ENCODE peak calls at places on chromosomes 5 and 9, in six cellular contexts. One of them, this sample, is unnamed.

GRCh38 chr5:166320923-166321480 is 1970.4 kb upstream of the WWC1 start:
- DNase-seq in trophoblast cell: no peak
- DNase-seq in H1: no peak
- DNase-seq in neuronal stem cell: no peak
- DNase-seq in mesenchymal stem cell: no peak
- DNase-seq in IMR-90: no peak
- DNase-seq in this sample: no peak

GRCh38 chr9:126844085-126844484 is 16.4 kb upstream of the ZBTB34 start:
- DNase-seq in neuronal stem cell: no peak
- DNase-seq in trophoblast cell: no peak
- DNase-seq in IMR-90: peak
- DNase-seq in mesenchymal stem cell: peak
- DNase-seq in H1: no peak
- DNase-seq in this sample: no peak

GRCh38 chr5:130974284-130974683 is 190.8 kb downstream of the HINT1 start:
- DNase-seq in mesenchymal stem cell: no peak
- DNase-seq in H1: no peak
- DNase-seq in neuronal stem cell: no peak
- DNase-seq in trophoblast cell: no peak
- DNase-seq in IMR-90: no peak
- DNase-seq in this sample: no peak

GRCh38 chr5:170522211-170523128 is 18.6 kb downstream of the KCNIP1 start:
- DNase-seq in neuronal stem cell: no peak
- DNase-seq in mesenchymal stem cell: peak
- DNase-seq in H1: no peak
- DNase-seq in trophoblast cell: no peak
- DNase-seq in IMR-90: no peak
- DNase-seq in this sample: no peak

GRCh38 chr5:135034186-135034962 is at the start of gene PITX1:
- DNase-seq in neuronal stem cell: peak
- DNase-seq in mesenchymal stem cell: peak
- DNase-seq in trophoblast cell: no peak
- DNase-seq in IMR-90: peak
- DNase-seq in H1: no peak
- DNase-seq in this sample: peak

GRCh38 chr5:1727571-1727970 is 72.1 kb downstream of the MRPL36 start:
- DNase-seq in trophoblast cell: no peak
- DNase-seq in H1: no peak
- DNase-seq in mesenchymal stem cell: no peak
- DNase-seq in neuronal stem cell: no peak
- DNase-seq in IMR-90: no peak
- DNase-seq in this sample: peak

GRCh38 chr5:181173420-181174342 is 26.3 kb downstream of the OR2V2 start:
- DNase-seq in trophoblast cell: no peak
- DNase-seq in mesenchymal stem cell: peak
- DNase-seq in neuronal stem cell: no peak
- DNase-seq in H1: peak
- DNase-seq in IMR-90: peak
- DNase-seq in this sample: peak

GRCh38 chr9:121577201-121577600 is 74.2 kb upstream of the DAB2IP start:
- DNase-seq in neuronal stem cell: no peak
- DNase-seq in mesenchymal stem cell: no peak
- DNase-seq in H1: no peak
- DNase-seq in IMR-90: no peak
- DNase-seq in trophoblast cell: no peak
- DNase-seq in this sample: no peak

GRCh38 chr5:5523066-5523505 is 100.6 kb downstream of the ICE1 start:
- DNase-seq in trophoblast cell: peak
- DNase-seq in neuronal stem cell: no peak
- DNase-seq in H1: no peak
- DNase-seq in IMR-90: peak
- DNase-seq in mesenchymal stem cell: peak
- DNase-seq in this sample: no peak

GRCh38 chr5:179880066-179880650 is 21.5 kb upstream of the MRNIP start:
- DNase-seq in trophoblast cell: no peak
- DNase-seq in neuronal stem cell: no peak
- DNase-seq in mesenchymal stem cell: no peak
- DNase-seq in IMR-90: no peak
- DNase-seq in H1: no peak
- DNase-seq in this sample: no peak

GRCh38 chr9:83199240-83199639 is 136.3 kb upstream of the RASEF start:
- DNase-seq in IMR-90: peak
- DNase-seq in trophoblast cell: peak
- DNase-seq in neuronal stem cell: peak
- DNase-seq in H1: no peak
- DNase-seq in mesenchymal stem cell: peak
- DNase-seq in this sample: peak

GRCh38 chr5:91024727-91025126 is 358.4 kb downstream of the ARRDC3 start:
- DNase-seq in neuronal stem cell: no peak
- DNase-seq in IMR-90: no peak
- DNase-seq in mesenchymal stem cell: no peak
- DNase-seq in H1: no peak
- DNase-seq in trophoblast cell: no peak
- DNase-seq in this sample: no peak

GRCh38 chr9:32550046-32550608 is 2.0 kb upstream of the SMIM27 start:
- DNase-seq in H1: no peak
- DNase-seq in IMR-90: peak
- DNase-seq in neuronal stem cell: peak
- DNase-seq in trophoblast cell: no peak
- DNase-seq in mesenchymal stem cell: peak
- DNase-seq in this sample: no peak

GRCh38 chr9:106862946-106863740 is at the start of gene ZNF462:
- DNase-seq in trophoblast cell: no peak
- DNase-seq in neuronal stem cell: peak
- DNase-seq in mesenchymal stem cell: peak
- DNase-seq in IMR-90: peak
- DNase-seq in H1: no peak
- DNase-seq in this sample: peak

GRCh38 chr5:108529381-108529780 is 147.5 kb upstream of the FBXL17 start:
- DNase-seq in mesenchymal stem cell: peak
- DNase-seq in neuronal stem cell: no peak
- DNase-seq in H1: no peak
- DNase-seq in trophoblast cell: no peak
- DNase-seq in IMR-90: peak
- DNase-seq in this sample: no peak

GRCh38 chr5:10866913-10867312 is 105.9 kb upstream of the DAP start:
- DNase-seq in mesenchymal stem cell: no peak
- DNase-seq in IMR-90: peak
- DNase-seq in H1: no peak
- DNase-seq in neuronal stem cell: no peak
- DNase-seq in trophoblast cell: no peak
- DNase-seq in this sample: no peak

GRCh38 chr9:88998911-88999310 is 7.6 kb downstream of the S1PR3 start:
- DNase-seq in trophoblast cell: no peak
- DNase-seq in H1: no peak
- DNase-seq in mesenchymal stem cell: peak
- DNase-seq in neuronal stem cell: no peak
- DNase-seq in IMR-90: no peak
- DNase-seq in this sample: no peak

GRCh38 chr9:16414451-16414850 is 456.0 kb downstream of the BNC2 start:
- DNase-seq in H1: no peak
- DNase-seq in neuronal stem cell: no peak
- DNase-seq in trophoblast cell: no peak
- DNase-seq in IMR-90: no peak
- DNase-seq in mesenchymal stem cell: peak
- DNase-seq in this sample: no peak

GRCh38 chr9:86788456-86788855 is 158.8 kb downstream of the GAS1 start:
- DNase-seq in trophoblast cell: no peak
- DNase-seq in IMR-90: peak
- DNase-seq in neuronal stem cell: no peak
- DNase-seq in H1: no peak
- DNase-seq in mesenchymal stem cell: no peak
- DNase-seq in this sample: no peak

GRCh38 chr9:98810106-98810840 is 2.8 kb downstream of the GALNT12 start:
- DNase-seq in neuronal stem cell: no peak
- DNase-seq in mesenchymal stem cell: no peak
- DNase-seq in H1: no peak
- DNase-seq in IMR-90: no peak
- DNase-seq in trophoblast cell: no peak
- DNase-seq in this sample: no peak
- H3K14ac ChIP-seq in neuronal stem cell: no peak
- H3K14ac ChIP-seq in mesenchymal stem cell: no peak
- H3K14ac ChIP-seq in H1: no peak
- H3K14ac ChIP-seq in IMR-90: no peak
- H3K14ac ChIP-seq in trophoblast cell: no peak
- H3K14ac ChIP-seq in this sample: no peak

GRCh38 chr9:128774804-128775203 is 3.1 kb upstream of the ZER1 start:
- DNase-seq in mesenchymal stem cell: no peak
- DNase-seq in IMR-90: no peak
- DNase-seq in neuronal stem cell: no peak
- DNase-seq in trophoblast cell: no peak
- DNase-seq in H1: no peak
- DNase-seq in this sample: no peak
- H3K14ac ChIP-seq in mesenchymal stem cell: no peak
- H3K14ac ChIP-seq in IMR-90: no peak
- H3K14ac ChIP-seq in neuronal stem cell: no peak
- H3K14ac ChIP-seq in trophoblast cell: no peak
- H3K14ac ChIP-seq in H1: no peak
- H3K14ac ChIP-seq in this sample: no peak

GRCh38 chr5:67006152-67006848 is 190.3 kb downstream of the CD180 start:
- DNase-seq in neuronal stem cell: no peak
- DNase-seq in IMR-90: no peak
- DNase-seq in mesenchymal stem cell: no peak
- DNase-seq in trophoblast cell: no peak
- DNase-seq in H1: no peak
- DNase-seq in this sample: no peak

GRCh38 chr5:67004730-67005350 is 191.8 kb downstream of the CD180 start:
- DNase-seq in IMR-90: no peak
- DNase-seq in neuronal stem cell: no peak
- DNase-seq in mesenchymal stem cell: peak
- DNase-seq in H1: no peak
- DNase-seq in trophoblast cell: no peak
- DNase-seq in this sample: peak

GRCh38 chr5:67003373-67003905 is 193.2 kb downstream of the CD180 start:
- DNase-seq in H1: no peak
- DNase-seq in mesenchymal stem cell: no peak
- DNase-seq in neuronal stem cell: no peak
- DNase-seq in IMR-90: no peak
- DNase-seq in trophoblast cell: no peak
- DNase-seq in this sample: no peak

GRCh38 chr5:67002832-67003231 is 193.8 kb downstream of the CD180 start:
- DNase-seq in H1: no peak
- DNase-seq in IMR-90: no peak
- DNase-seq in neuronal stem cell: no peak
- DNase-seq in trophoblast cell: no peak
- DNase-seq in mesenchymal stem cell: no peak
- DNase-seq in this sample: no peak

DNA sequence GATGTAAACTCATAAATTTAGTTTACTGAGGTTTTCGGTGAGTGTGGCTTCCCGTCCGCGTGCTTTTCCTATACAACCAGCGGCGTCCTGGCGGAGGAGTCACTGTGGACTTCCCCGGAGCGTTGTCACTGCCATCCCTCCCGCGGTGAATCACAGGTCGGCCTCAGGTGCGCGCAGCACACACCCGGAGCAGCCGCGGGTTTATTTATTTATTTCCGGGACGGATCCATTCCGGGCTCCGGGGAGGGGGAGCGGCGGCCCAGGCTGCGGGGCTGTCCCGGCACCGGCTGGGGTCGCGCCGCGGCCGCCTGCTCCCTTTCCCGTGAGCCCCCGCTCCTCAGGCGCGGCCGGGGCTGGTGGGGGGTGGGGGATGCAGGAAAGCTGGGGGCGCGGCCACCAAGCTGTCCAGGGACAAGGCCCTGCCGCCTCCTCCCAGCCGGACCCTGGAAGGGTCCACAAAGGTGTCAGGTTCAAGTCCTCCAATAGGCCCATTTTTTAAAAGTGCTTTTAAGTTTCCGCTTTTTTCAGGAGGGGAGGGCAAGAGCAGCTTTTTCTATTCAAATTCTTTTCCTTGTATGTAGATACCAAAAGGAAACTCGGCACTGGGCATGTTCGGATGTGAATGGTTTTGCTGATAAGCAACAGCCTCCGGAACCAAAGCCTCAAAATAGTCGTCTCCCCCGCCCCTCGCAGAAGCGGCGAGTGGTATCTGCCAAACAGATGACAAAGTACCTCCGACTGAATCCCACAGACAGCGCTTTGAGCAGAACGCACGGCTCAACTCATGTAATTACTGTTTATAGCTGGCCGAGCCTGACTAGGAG is 192.5 kb downstream of the CD180 start:
- DNase-seq in trophoblast cell: peak
- DNase-seq in neuronal stem cell: peak
- DNase-seq in H1: peak
- DNase-seq in mesenchymal stem cell: peak
- DNase-seq in IMR-90: peak
- DNase-seq in this sample: peak
- H3K14ac ChIP-seq in trophoblast cell: no peak
- H3K14ac ChIP-seq in neuronal stem cell: no peak
- H3K14ac ChIP-seq in H1: no peak
- H3K14ac ChIP-seq in mesenchymal stem cell: no peak
- H3K14ac ChIP-seq in IMR-90: peak
- H3K14ac ChIP-seq in this sample: peak

GRCh38 chr5:172839669-172840068 is 5.6 kb downstream of the ERGIC1 start:
- DNase-seq in H1: no peak
- DNase-seq in IMR-90: no peak
- DNase-seq in mesenchymal stem cell: no peak
- DNase-seq in neuronal stem cell: no peak
- DNase-seq in trophoblast cell: no peak
- DNase-seq in this sample: no peak

GRCh38 chr5:172838151-172838875 is 4.3 kb downstream of the ERGIC1 start:
- DNase-seq in mesenchymal stem cell: no peak
- DNase-seq in H1: no peak
- DNase-seq in IMR-90: no peak
- DNase-seq in neuronal stem cell: no peak
- DNase-seq in trophoblast cell: no peak
- DNase-seq in this sample: no peak

GRCh38 chr5:172840077-172840777 is 6.2 kb downstream of the ERGIC1 start:
- DNase-seq in IMR-90: no peak
- DNase-seq in H1: no peak
- DNase-seq in neuronal stem cell: no peak
- DNase-seq in trophoblast cell: no peak
- DNase-seq in mesenchymal stem cell: no peak
- DNase-seq in this sample: no peak

GRCh38 chr5:172835246-172836030 is 1.4 kb downstream of the ERGIC1 start:
- DNase-seq in H1: no peak
- DNase-seq in IMR-90: no peak
- DNase-seq in neuronal stem cell: no peak
- DNase-seq in trophoblast cell: no peak
- DNase-seq in mesenchymal stem cell: peak
- DNase-seq in this sample: no peak

DNA sequence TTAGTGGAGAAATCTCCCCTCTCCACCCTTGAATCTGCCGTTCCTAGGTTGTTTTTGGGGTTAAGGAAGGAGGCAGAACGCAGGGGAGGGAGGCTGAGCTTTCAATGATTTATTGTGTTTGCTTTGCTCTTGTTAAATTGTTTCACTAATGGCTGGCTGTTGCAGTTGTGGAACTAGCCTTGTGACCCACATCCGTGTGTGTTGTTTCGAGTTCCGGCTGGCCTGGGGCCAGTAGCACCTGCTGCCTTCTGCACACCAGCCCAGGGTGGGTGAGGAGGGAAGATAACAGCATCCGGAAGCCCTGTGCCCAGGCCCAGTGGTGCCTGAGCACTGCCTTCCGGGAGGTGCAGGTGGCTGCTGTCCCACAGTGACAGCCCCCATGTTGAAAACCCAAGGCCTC is 3.6 kb downstream of the ERGIC1 start:
- DNase-seq in trophoblast cell: no peak
- DNase-seq in neuronal stem cell: no peak
- DNase-seq in IMR-90: no peak
- DNase-seq in mesenchymal stem cell: no peak
- DNase-seq in H1: no peak
- DNase-seq in this sample: no peak
- H3K14ac ChIP-seq in trophoblast cell: no peak
- H3K14ac ChIP-seq in neuronal stem cell: no peak
- H3K14ac ChIP-seq in IMR-90: no peak
- H3K14ac ChIP-seq in mesenchymal stem cell: no peak
- H3K14ac ChIP-seq in H1: no peak
- H3K14ac ChIP-seq in this sample: no peak